ENCODE peak calls at places on chromosomes 3 and 15, in seven cellular contexts. B is endothelial cell of umbilical vein, F is PC-3, D is mammary epithelial cell, X is HepG2, L is fibroblast of lung, M is neural progenitor cell. A is an unnamed sample. For H3K4me1 and H3K27me3, the result is how much of the 10 kb centered on the place peaks cover.

GRCh38 chr3:4270726-4271125 is 32.4 kb upstream of the SETMAR start:
- DNase-seq in D (no peak), M (no peak), L (no peak), B (no peak), F (no peak), X (no peak), A (no peak)

GRCh38 chr3:114121996-114122709 is 56.7 kb downstream of the DRD3 start:
- DNase-seq in M (peak), X (no peak), B (peak), L (peak), F (peak), D (peak), A (no peak)

GRCh38 chr3:171393032-171393744 is 67.0 kb downstream of the TNIK start:
- DNase-seq in M (peak), B (peak), L (peak), F (no peak), X (peak), D (no peak), A (no peak)

GRCh38 chr3:17846466-17846865 is 104.0 kb upstream of the TBC1D5 start:
- DNase-seq in D (no peak), B (no peak), M (peak), L (no peak), F (peak), X (no peak), A (no peak)

GRCh38 chr3:9184464-9184835 is 65.0 kb downstream of the SRGAP3 start:
- DNase-seq in L (no peak), M (no peak), F (no peak), B (no peak), X (no peak), D (no peak), A (no peak)

GRCh38 chr3:183555541-183556081 is at the start of gene KLHL6:
- DNase-seq in X (no peak), M (no peak), L (no peak), D (no peak), B (peak), F (no peak), A (no peak)

GRCh38 chr3:173090492-173090891 is 50.5 kb downstream of the SPATA16 start:
- DNase-seq in D (no peak), F (no peak), L (no peak), M (no peak), B (no peak), X (no peak), A (peak)

GRCh38 chr3:146326875-146327543 is 76.1 kb upstream of the PLSCR4 start:
- DNase-seq in F (peak), X (peak), D (peak), M (peak), L (peak), B (peak), A (no peak)

GRCh38 chr3:146469206-146470017 is at the start of gene PLSCR2:
- DNase-seq in B (peak), D (no peak), M (peak), L (peak), X (no peak), F (peak), A (no peak)

GRCh38 chr15:68200016-68200861 is 4.9 kb downstream of the CALML4 start:
- DNase-seq in F (no peak), D (no peak), X (no peak), M (no peak), B (no peak), L (no peak), A (no peak)

GRCh38 chr3:13365390-13366379 is 54.4 kb downstream of the NUP210 start:
- DNase-seq in X (no peak), M (no peak), D (no peak), L (no peak), F (no peak), B (no peak), A (no peak)

GRCh38 chr3:142285057-142285666 is 59.8 kb upstream of the GK5 start:
- DNase-seq in M (no peak), L (no peak), B (no peak), X (no peak), D (no peak), F (no peak), A (no peak)

GRCh38 chr3:79038636-79039035 is 729.2 kb downstream of the ROBO1 start:
- DNase-seq in L (no peak), B (no peak), F (no peak), X (no peak), M (no peak), D (no peak), A (no peak)

GRCh38 chr3:195150194-195151118 is 120.5 kb downstream of the XXYLT1 start:
- DNase-seq in F (peak), D (no peak), B (peak), X (no peak), M (peak), L (peak), A (no peak)

GRCh38 chr3:50412355-50412754 is 53.0 kb upstream of the TMEM115 start:
- DNase-seq in F (no peak), L (no peak), X (no peak), D (no peak), M (no peak), B (no peak), A (no peak)

GRCh38 chr3:151560750-151561149 is 99.9 kb upstream of the IGSF10 start:
- DNase-seq in F (no peak), X (no peak), B (no peak), D (no peak), L (peak), M (no peak), A (no peak)

GRCh38 chr3:2869905-2870304 is 240.3 kb downstream of the IL5RA start:
- DNase-seq in L (no peak), M (no peak), X (no peak), B (no peak), F (no peak), D (no peak), A (no peak)

GRCh38 chr3:12707425-12707824 is 43.5 kb upstream of the RAF1 start:
- DNase-seq in L (peak), F (peak), B (no peak), D (peak), X (no peak), M (no peak), A (no peak)

GRCh38 chr15:98154863-98155262 is 194.4 kb downstream of the ARRDC4 start:
- DNase-seq in D (peak), X (no peak), L (peak), F (peak), B (no peak), M (no peak), A (no peak)

GRCh38 chr3:52671676-52672075 is 14.0 kb downstream of the PBRM1 start:
- DNase-seq in F (no peak), B (no peak), M (no peak), L (no peak), X (no peak), D (no peak), A (no peak)

GRCh38 chr15:28116521-28117488 is 17.7 kb upstream of the OCA2 start:
- DNase-seq in L (no peak), D (no peak), M (no peak), X (no peak), F (no peak), B (no peak), A (no peak)

GRCh38 chr3:114025451-114025850 is 30.9 kb downstream of the CCDC191 start:
- DNase-seq in L (no peak), X (no peak), F (no peak), M (no peak), D (no peak), B (no peak), A (no peak)

GRCh38 chr3:132554437-132554836 is 42.6 kb upstream of the ACKR4 start:
- DNase-seq in D (no peak), B (peak), F (peak), X (peak), M (no peak), L (peak), A (no peak)

GRCh38 chr3:62601238-62601856 is 228.0 kb upstream of the FEZF2 start:
- DNase-seq in D (peak), B (peak), M (no peak), L (peak), F (peak), X (no peak), A (no peak)

GRCh38 chr3:141499965-141500364 is 13.1 kb downstream of the RASA2 start:
- DNase-seq in M (no peak), X (no peak), L (no peak), D (no peak), F (no peak), B (no peak), A (no peak)

GRCh38 chr15:74179101-74179841 is 5.8 kb downstream of the ISLR start:
- DNase-seq in F (peak), X (no peak), L (peak), B (peak), M (no peak), D (peak), A (peak)

GRCh38 chr15:95013379-95013778 is 782.0 kb downstream of the MCTP2 start:
- DNase-seq in D (no peak), B (no peak), X (no peak), M (no peak), F (no peak), L (no peak), A (no peak)

GRCh38 chr3:153513236-153513635 is 351.2 kb downstream of the RAP2B start:
- DNase-seq in D (peak), L (peak), M (peak), B (peak), X (peak), F (peak), A (no peak)

GRCh38 chr15:70045045-70045444 is 52.7 kb downstream of the TLE3 start:
- DNase-seq in L (peak), F (peak), B (no peak), D (peak), M (no peak), X (no peak), A (no peak)

GRCh38 chr3:14555835-14556234 is 15.7 kb upstream of the GRIP2 start:
- DNase-seq in X (no peak), M (no peak), L (no peak), B (no peak), D (no peak), F (no peak), A (peak)
- TF ChIP-seq EZH2 in X (no peak), M (no peak), L (no peak), B (no peak), D (no peak), F (no peak), A (no peak)

GRCh38 chr15:99558571-99558970 is 7.2 kb upstream of the MEF2A start:
- DNase-seq in M (no peak), X (no peak), F (no peak), B (no peak), D (no peak), L (no peak), A (no peak)
- H3K4me1 ChIP-seq in M (under half), X (under half), F (under half), B (under half), D (under half), L (under half), A (under half)

GRCh38 chr3:181699171-181699903 is 12.4 kb upstream of the SOX2 start:
- DNase-seq in X (no peak), M (peak), F (no peak), L (no peak), B (peak), D (peak), A (no peak)

GRCh38 chr3:181696641-181697230 is 15.0 kb upstream of the SOX2 start:
- DNase-seq in L (no peak), M (no peak), X (no peak), F (no peak), D (no peak), B (no peak), A (no peak)

GRCh38 chr3:181695661-181696491 is 15.8 kb upstream of the SOX2 start:
- DNase-seq in X (no peak), D (no peak), M (peak), B (peak), L (no peak), F (no peak), A (no peak)

GRCh38 chr3:181700168-181701087 is 11.3 kb upstream of the SOX2 start:
- DNase-seq in D (peak), L (peak), M (peak), X (peak), B (peak), F (peak), A (peak)

DNA sequence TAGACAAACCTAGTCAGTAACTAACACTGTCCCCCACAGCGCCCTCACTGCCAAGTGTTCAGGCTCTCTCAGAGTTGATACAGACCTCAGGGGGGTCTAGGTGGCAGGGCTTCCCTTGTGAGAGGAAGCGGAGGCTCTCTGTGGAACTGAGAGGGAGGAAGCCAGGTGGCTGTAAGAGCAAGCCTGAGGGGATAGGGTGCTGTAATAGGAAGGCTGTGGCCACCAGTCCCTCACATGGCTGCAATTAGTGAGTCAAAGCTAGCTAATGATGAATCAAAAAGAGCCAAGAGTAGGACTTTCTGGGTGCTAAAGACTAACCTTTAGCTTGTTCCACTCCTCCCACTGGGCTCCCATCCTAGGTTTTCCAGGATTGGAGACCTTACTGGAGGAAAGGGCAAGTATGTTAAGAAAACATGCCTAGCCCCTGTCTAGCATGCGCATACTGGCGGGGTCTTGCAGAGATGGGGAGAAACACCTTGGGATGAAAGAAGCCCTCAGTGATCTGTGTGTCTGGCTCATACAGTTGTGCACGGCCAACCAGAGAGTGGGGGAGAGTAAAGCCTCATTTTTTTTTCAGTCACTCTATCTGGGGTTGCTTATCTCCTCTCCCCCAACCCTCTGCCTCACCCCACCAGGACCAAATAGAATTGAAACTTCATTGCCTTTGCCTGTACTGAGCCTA is 13.3 kb upstream of the SOX2 start:
- DNase-seq in M (no peak), X (no peak), F (no peak), D (peak), B (no peak), L (no peak), A (no peak)
- H3K27me3 ChIP-seq in M (under half), X (under half), F (half or more), D (under half), B (under half), L (under half), A (under half)

GRCh38 chr15:58064119-58065010 is 1.1 kb downstream of the ALDH1A2 start:
- DNase-seq in B (peak), X (no peak), L (peak), F (no peak), D (no peak), M (peak), A (no peak)

GRCh38 chr15:58065011-58065444 is 483 bp downstream of the ALDH1A2 start:
- DNase-seq in L (no peak), F (no peak), X (no peak), B (peak), M (peak), D (no peak), A (no peak)

GRCh38 chr15:58065445-58066041 is at the start of gene ALDH1A2:
- DNase-seq in L (no peak), B (peak), F (no peak), X (no peak), D (no peak), M (peak), A (no peak)

GRCh38 chr15:58063612-58064011 is 1.9 kb downstream of the ALDH1A2 start:
- DNase-seq in L (no peak), X (no peak), F (no peak), D (no peak), M (no peak), B (no peak), A (no peak)

DNA sequence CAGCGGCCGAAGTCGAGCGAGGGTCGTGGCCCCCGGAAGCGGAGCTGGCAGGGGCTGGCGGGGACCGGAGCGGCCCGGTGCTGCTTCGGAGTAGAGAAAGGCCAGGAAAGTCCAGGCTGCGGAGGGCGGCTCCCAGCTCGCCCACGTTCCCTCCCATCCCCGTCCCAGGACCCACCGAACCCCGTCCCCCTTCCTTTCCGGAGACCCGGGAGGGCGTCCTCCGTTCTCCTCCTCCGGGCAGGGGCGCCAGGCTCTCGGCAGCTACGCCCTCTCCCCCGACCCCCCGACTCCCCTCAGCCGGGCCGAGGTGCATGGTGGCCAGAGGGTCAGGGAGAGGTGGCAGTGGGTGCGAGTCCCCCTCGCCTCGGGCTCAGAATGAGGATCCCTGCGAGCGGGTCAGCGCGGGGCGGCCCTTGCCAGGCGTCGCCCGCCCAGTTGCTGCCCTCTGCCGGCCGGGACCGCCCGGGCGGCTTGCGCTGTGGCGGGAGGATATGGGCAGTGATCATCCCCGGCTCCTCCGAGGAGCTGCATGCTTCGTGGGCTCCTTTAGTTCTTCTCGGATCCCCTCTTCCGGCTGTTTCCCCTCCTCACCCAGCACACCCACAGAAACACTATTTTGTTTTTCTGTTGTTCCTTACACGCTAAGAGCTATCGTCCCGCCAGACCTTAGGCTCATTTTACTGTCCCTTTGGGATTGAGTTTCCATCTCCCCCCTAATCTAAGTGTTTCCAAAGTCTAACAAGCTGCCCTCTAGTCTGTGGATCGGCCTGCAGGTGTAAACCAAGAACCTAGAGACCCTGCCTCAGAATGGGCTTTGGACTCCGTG is 744 bp upstream of the ALDH1A2 start:
- DNase-seq in D (peak), X (peak), L (peak), B (peak), F (peak), M (peak), A (no peak)
- TF ChIP-seq EZH2 in D (no peak), X (no peak), L (peak), B (no peak), F (no peak), M (no peak), A (no peak)

DNA sequence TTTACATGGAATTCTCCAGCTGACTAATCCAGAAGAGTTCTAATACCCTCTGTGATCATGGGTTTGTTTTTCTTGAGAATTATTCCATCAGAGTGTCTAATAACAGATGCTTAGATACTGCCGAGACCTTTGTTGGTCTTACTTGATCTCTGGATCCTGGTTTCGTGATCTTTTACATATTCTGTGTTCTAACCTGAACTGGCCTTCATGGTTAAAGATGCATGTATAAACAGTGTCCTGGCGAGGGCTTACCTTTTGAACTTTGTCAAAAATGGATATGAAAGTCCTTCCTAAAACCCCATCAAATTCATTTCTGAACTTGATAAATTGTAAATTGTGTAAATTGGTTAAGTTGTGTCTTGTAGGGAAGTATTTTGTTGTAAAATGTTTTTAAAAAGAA is 24.8 kb downstream of the UBE2Q2 start:
- DNase-seq in B (no peak), D (no peak), F (no peak), M (no peak), X (no peak), L (no peak), A (no peak)
- H3K4me1 ChIP-seq in B (under half), D (under half), F (under half), M (under half), X (under half), L (under half), A (under half)

GRCh38 chr3:135987647-135988046 is 22.1 kb downstream of the PPP2R3A start:
- DNase-seq in M (no peak), X (no peak), F (no peak), B (no peak), D (no peak), L (no peak), A (no peak)
- H3K27me3 ChIP-seq in M (under half), X (under half), F (under half), B (under half), D (under half), L (under half), A (under half)

DNA sequence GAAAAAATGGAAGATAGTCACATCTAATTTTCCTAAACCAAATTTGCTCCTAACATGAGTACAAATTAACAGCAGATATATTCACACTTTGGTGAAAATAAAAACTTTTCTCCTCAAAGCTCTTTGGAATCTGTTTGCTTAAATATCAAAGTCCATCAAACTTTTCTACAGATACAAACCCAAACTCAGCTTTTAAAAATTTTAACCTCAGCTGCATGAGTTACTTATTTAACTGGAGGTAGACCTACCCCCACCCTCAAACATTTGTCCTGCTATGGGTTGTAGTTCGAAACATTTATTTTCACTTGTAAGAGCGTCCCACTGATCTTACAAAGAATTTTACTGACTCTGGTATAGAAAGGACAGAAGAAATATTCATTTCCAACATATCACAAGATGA is 8.9 kb upstream of the XYLB start:
- DNase-seq in M (no peak), X (no peak), F (no peak), B (no peak), D (no peak), L (no peak), A (no peak)
- TF ChIP-seq EZH2 in M (no peak), X (no peak), F (no peak), B (no peak), D (no peak), L (no peak), A (no peak)

DNA sequence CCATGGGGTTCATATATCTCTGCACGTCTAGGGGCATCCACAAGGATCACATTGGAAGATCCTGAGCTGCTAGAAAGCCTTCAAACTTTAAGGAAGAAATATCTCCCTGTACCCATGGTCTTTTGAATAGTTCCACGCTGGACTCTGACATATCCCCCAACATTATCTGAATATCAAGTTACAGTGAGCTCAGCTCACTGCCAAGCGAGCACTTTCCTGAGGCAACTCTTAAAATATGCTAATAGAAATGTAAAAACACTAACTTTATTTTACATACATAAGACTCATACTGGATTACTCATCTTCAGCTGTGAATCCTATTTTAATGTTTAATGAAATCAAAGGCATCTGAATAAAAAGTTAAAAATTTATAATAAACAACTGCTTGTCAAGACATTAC is 420.2 kb upstream of the CCDC54 start:
- DNase-seq in X (no peak), F (no peak), D (no peak), L (peak), B (no peak), M (no peak), A (no peak)
- H3K4me1 ChIP-seq in X (under half), F (under half), D (under half), L (under half), B (under half), M (under half), A (under half)